ENCODE peak calls at places on chromosome 11, in nine cellular contexts. K is NB4, W is colonic mucosa, Y is AG10803, C is WERI-Rb-1, N is neural progenitor cell, A is OCI-LY7, J is fibroblast of lung, H is fibroblast of villous mesenchyme. E is an unnamed sample.

GRCh38 chr11:126573325-126574076 is 218.0 kb downstream of the ST3GAL4 start:
- DNase-seq in K (peak), W (no peak), Y (no peak), C (peak), N (no peak), A (no peak), J (no peak), H (no peak), E (no peak)

GRCh38 chr11:86805873-86806310 is 5.5 kb downstream of the PRSS23 start:
- DNase-seq in K (no peak), W (no peak), Y (no peak), C (no peak), N (no peak), A (no peak), J (no peak), H (no peak), E (peak)

GRCh38 chr11:11987503-11988022 is 20.9 kb downstream of the DKK3 start:
- DNase-seq in K (no peak), W (no peak), Y (peak), C (no peak), N (no peak), A (peak), J (peak), H (peak), E (peak)

GRCh38 chr11:60251485-60252207 is 8.7 kb upstream of the MS4A4E start:
- DNase-seq in K (peak), W (no peak), Y (peak), C (no peak), N (peak), A (no peak), J (no peak), H (peak), E (peak)

GRCh38 chr11:85945788-85946187 is 90.6 kb downstream of the CCDC83 start:
- DNase-seq in K (no peak), W (no peak), Y (no peak), C (no peak), N (no peak), A (no peak), J (no peak), H (no peak), E (peak)

GRCh38 chr11:82045748-82046457 is 687.8 kb downstream of the FAM181B start:
- DNase-seq in K (no peak), W (no peak), Y (peak), C (no peak), N (no peak), A (no peak), J (peak), H (no peak), E (no peak)

GRCh38 chr11:86313793-86314192 is 11.8 kb downstream of the HIKESHI start:
- DNase-seq in K (no peak), W (no peak), Y (no peak), C (no peak), N (no peak), A (no peak), J (no peak), H (peak), E (no peak)

GRCh38 chr11:101444164-101444563 is 139.6 kb downstream of the TRPC6 start:
- DNase-seq in K (peak), W (peak), Y (no peak), C (no peak), N (no peak), A (no peak), J (no peak), H (no peak), E (no peak)

GRCh38 chr11:128802358-128802981 is 64.6 kb downstream of the KCNJ1 start:
- DNase-seq in K (no peak), W (no peak), Y (no peak), C (peak), N (peak), A (peak), J (no peak), H (peak), E (no peak)

GRCh38 chr11:83863272-83863671 is 577.1 kb upstream of the CCDC90B start:
- DNase-seq in K (no peak), W (no peak), Y (no peak), C (no peak), N (no peak), A (no peak), J (no peak), H (no peak), E (no peak)

GRCh38 chr11:130999992-131000770 is 83.9 kb upstream of the SNX19 start:
- DNase-seq in K (no peak), W (no peak), Y (peak), C (no peak), N (no peak), A (no peak), J (peak), H (peak), E (no peak)

GRCh38 chr11:69044111-69045013 is 4.4 kb upstream of the TPCN2 start:
- DNase-seq in K (no peak), W (peak), Y (peak), C (peak), N (peak), A (peak), J (peak), H (peak), E (peak)

GRCh38 chr11:128303383-128303782 is 284.0 kb downstream of the ETS1 start:
- DNase-seq in K (no peak), W (no peak), Y (no peak), C (peak), N (no peak), A (no peak), J (no peak), H (no peak), E (no peak)

GRCh38 chr11:84091212-84091986 is 805.2 kb upstream of the CCDC90B start:
- DNase-seq in K (no peak), W (no peak), Y (no peak), C (no peak), N (no peak), A (no peak), J (no peak), H (no peak), E (no peak)

GRCh38 chr11:13595166-13595565 is 73.3 kb upstream of the FAR1 start:
- DNase-seq in K (no peak), W (no peak), Y (peak), C (no peak), N (no peak), A (no peak), J (peak), H (no peak), E (no peak)

GRCh38 chr11:68574308-68574707 is 110.0 kb upstream of the GAL start:
- DNase-seq in K (no peak), W (no peak), Y (peak), C (no peak), N (no peak), A (no peak), J (peak), H (no peak), E (no peak)

GRCh38 chr11:94241896-94242295 is 62.5 kb upstream of the IZUMO1R start:
- DNase-seq in K (no peak), W (no peak), Y (no peak), C (no peak), N (no peak), A (no peak), J (peak), H (no peak), E (no peak)

GRCh38 chr11:69300124-69301032 is 6.4 kb downstream of the MYEOV start:
- DNase-seq in K (peak), W (no peak), Y (peak), C (no peak), N (no peak), A (no peak), J (peak), H (peak), E (no peak)

GRCh38 chr11:125062196-125062930 is 742 bp upstream of the SLC37A2 start:
- DNase-seq in K (peak), W (no peak), Y (no peak), C (no peak), N (no peak), A (no peak), J (no peak), H (no peak), E (no peak)

GRCh38 chr11:97739892-97740782 is 1280.6 kb upstream of the CNTN5 start:
- DNase-seq in K (no peak), W (no peak), Y (no peak), C (no peak), N (no peak), A (no peak), J (peak), H (peak), E (no peak)

GRCh38 chr11:71213696-71214552 is 38.5 kb downstream of the SHANK2 start:
- DNase-seq in K (no peak), W (no peak), Y (no peak), C (no peak), N (no peak), A (no peak), J (no peak), H (no peak), E (no peak)

GRCh38 chr11:115566185-115566765 is 62.1 kb upstream of the CADM1 start:
- DNase-seq in K (no peak), W (no peak), Y (no peak), C (no peak), N (no peak), A (no peak), J (no peak), H (no peak), E (no peak)

GRCh38 chr11:61273151-61274078 is 21.7 kb downstream of the VWCE start:
- DNase-seq in K (no peak), W (peak), Y (no peak), C (no peak), N (no peak), A (no peak), J (no peak), H (no peak), E (no peak)

GRCh38 chr11:65551572-65552398 is 6.4 kb downstream of the LTBP3 start:
- DNase-seq in K (peak), W (peak), Y (no peak), C (peak), N (peak), A (peak), J (no peak), H (peak), E (peak)

GRCh38 chr11:298406-299065 is 790 bp downstream of the IFITM5 start:
- DNase-seq in K (no peak), W (no peak), Y (no peak), C (peak), N (no peak), A (no peak), J (no peak), H (no peak), E (no peak)

DNA sequence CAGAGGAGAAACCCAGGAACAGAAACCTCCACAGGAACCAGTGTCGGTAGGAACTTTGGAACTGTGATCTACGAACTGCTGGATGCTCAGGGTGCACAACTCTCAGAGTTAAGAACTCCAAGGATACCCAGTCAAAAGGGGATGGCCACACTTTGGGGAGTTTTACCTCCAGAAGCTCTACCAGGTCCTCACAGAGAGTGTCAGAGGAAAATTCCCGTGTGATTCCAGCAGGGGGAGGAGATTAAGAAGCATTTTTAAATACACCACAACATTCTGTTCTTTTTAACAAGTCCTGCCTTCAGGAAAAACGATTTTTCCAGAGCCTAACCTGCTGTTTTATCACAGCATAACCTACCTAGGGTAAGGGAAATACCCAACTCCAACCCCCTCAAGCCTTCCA is 104.0 kb downstream of the SOX6 start:
- DNase-seq in K (no peak), W (no peak), Y (peak), C (peak), N (peak), A (no peak), J (no peak), H (peak), E (no peak)
- TF ChIP-seq CTCF in K (no peak), W (no peak), Y (peak), C (peak), N (peak), A (no peak), J (peak), H (peak), E (no peak)

DNA sequence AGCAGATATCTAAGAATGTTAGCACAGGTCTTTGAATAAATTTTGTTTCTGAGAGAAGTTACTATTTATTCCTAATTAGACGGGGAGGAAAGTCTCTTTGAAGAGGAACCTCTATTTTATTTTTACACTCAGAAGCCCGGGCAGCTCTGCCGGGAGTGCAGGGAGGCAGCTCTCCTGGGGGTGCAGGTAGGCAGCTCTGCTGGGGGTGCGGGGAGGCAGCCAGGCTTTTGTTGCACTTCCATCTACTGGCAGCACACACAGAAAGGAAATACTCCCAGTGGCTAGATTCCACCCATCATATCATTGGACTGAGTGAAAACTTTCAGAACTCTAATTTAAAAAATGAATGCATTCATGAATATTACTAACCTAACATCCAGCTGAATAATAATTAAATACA is 24.6 kb downstream of the OR10A6 start:
- DNase-seq in K (no peak), W (no peak), Y (no peak), C (no peak), N (no peak), A (no peak), J (no peak), H (no peak), E (no peak)
- H3K4me3 ChIP-seq in K (no peak), W (no peak), Y (no peak), C (no peak), N (no peak), A (no peak), J (no peak), H (no peak), E (no peak)

DNA sequence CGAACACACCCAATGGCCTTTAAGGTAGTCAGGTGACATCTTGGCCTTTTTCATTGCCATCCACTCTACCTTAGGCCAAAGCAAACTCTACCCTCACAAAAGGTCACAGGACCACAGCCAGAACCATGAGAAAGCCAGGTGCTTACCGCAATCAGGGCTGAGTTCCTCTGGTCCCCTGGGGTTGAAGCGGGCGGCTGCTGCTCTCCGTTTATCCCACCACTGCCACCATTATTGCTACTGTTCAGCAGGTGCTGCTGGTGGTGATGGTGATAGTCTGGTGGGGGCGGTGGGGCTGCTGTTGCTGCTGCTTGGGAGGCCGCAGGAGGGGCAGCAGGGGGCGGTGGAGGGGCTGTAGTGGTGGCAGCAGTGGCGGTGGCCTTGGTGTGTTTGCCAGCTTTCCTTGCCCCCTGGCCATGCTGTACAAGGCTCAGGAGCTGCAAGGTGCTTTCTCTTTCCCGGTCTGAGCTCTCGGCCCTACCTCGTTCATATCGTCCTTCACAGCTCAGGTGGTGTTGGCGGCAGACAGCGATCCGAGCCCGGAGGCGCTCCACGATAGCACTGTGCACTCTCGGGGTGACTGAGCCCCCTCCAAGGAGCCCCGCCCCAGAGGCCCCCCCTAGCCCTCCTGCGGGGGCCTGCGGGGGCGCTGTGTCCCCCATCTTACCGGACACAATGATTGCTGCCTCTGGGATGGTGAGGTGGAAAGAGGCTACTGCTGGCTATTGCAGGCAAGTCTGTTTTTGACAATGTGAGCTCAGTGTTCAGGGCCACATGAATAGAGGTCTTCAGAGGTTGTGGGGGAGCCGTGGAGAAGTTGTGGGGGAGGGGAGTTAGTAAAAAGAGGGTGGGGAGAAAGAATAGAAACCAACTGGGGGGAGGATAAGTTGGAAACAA is 1.5 kb downstream of the MAML2 start:
- DNase-seq in K (peak), W (peak), Y (peak), C (peak), N (peak), A (peak), J (peak), H (peak), E (peak)
- TF ChIP-seq CTCF in K (peak), W (peak), Y (peak), C (peak), N (peak), A (peak), J (peak), H (peak), E (peak)

DNA sequence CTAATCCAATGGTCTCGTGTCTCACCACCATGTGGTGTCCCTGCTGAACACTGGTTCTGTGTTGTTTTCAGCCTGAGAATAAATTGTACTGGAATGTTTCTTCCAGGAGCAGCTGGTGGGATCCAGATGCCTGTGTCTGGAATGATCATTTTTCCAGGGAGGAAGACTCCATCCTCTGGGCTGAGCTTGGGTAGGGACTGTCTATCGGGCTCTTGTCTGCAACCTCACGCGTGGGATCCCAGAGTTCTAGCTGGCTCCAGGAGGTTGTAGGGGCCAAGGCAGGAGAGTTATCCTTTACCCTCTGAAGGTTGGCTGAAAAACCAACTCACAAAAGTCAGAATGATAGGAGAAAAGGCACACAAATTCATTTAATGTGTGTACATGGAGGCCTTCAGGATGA is 144.1 kb upstream of the B3GAT1 start:
- DNase-seq in K (no peak), W (no peak), Y (no peak), C (no peak), N (no peak), A (no peak), J (no peak), H (no peak), E (no peak)
- H3K4me3 ChIP-seq in K (no peak), W (no peak), Y (no peak), C (no peak), N (no peak), A (no peak), J (no peak), H (no peak), E (no peak)

DNA sequence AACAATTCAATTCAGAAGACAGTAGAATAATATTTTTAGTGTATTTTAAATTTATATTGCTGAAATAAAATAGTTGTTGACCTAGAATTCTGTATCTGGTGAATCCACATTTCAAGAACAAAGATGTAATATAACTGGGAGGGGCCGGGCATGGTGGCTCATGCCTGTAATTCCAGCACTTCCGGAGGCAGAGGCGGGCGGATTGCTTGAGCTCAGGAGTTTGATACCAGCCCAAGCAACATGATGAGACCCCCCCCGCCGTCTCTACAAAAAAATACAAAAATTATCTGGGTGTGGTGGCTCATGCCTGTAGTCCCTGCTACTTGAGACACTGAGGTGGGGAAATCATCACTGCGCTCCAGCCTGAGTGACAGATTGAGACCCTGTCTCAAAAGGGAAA is 72.6 kb downstream of the CD82 start:
- DNase-seq in K (no peak), W (no peak), Y (no peak), C (peak), N (no peak), A (no peak), J (no peak), H (no peak), E (no peak)
- TF ChIP-seq CTCF in K (no peak), W (no peak), Y (no peak), C (no peak), N (no peak), A (no peak), J (no peak), H (no peak), E (no peak)

E was measured in GM12865.